ENCODE peak calls at places on chromosomes 5 and 9, in seven cellular contexts. One of them, this sample, is unnamed.

GRCh38 chr5:7705736-7706135 is 145.2 kb downstream of the CFAP90 start:
- DNase-seq in tibial nerve: no peak
- DNase-seq in neural crest cell: no peak
- DNase-seq in heart left ventricle: no peak
- DNase-seq in AG08396: no peak
- DNase-seq in LHCN-M2: no peak
- DNase-seq in ELR: no peak
- DNase-seq in this sample: no peak

GRCh38 chr9:117286245-117286644 is 128.6 kb downstream of the ASTN2 start:
- DNase-seq in neural crest cell: no peak
- DNase-seq in AG08396: no peak
- DNase-seq in LHCN-M2: no peak
- DNase-seq in ELR: no peak
- DNase-seq in heart left ventricle: no peak
- DNase-seq in tibial nerve: no peak
- DNase-seq in this sample: no peak

GRCh38 chr5:66945389-66946349 is 250.9 kb downstream of the CD180 start:
- DNase-seq in AG08396: no peak
- DNase-seq in neural crest cell: no peak
- DNase-seq in LHCN-M2: no peak
- DNase-seq in ELR: peak
- DNase-seq in tibial nerve: no peak
- DNase-seq in heart left ventricle: no peak
- DNase-seq in this sample: no peak

GRCh38 chr5:27124590-27124989 is 86.2 kb upstream of the CDH9 start:
- DNase-seq in AG08396: no peak
- DNase-seq in neural crest cell: peak
- DNase-seq in heart left ventricle: no peak
- DNase-seq in tibial nerve: no peak
- DNase-seq in LHCN-M2: peak
- DNase-seq in ELR: peak
- DNase-seq in this sample: no peak

GRCh38 chr9:137006116-137007003 is 10.0 kb upstream of the CLIC3 start:
- DNase-seq in LHCN-M2: no peak
- DNase-seq in neural crest cell: no peak
- DNase-seq in heart left ventricle: no peak
- DNase-seq in ELR: no peak
- DNase-seq in tibial nerve: no peak
- DNase-seq in AG08396: no peak
- DNase-seq in this sample: no peak

GRCh38 chr5:150209020-150209635 is 19.3 kb downstream of the SLC6A7 start:
- DNase-seq in AG08396: no peak
- DNase-seq in neural crest cell: no peak
- DNase-seq in heart left ventricle: no peak
- DNase-seq in tibial nerve: no peak
- DNase-seq in ELR: peak
- DNase-seq in LHCN-M2: peak
- DNase-seq in this sample: peak

GRCh38 chr9:133347515-133347984 is 381 bp downstream of the MED22 start:
- DNase-seq in LHCN-M2: no peak
- DNase-seq in ELR: peak
- DNase-seq in tibial nerve: no peak
- DNase-seq in neural crest cell: peak
- DNase-seq in heart left ventricle: peak
- DNase-seq in AG08396: peak
- DNase-seq in this sample: no peak

GRCh38 chr5:95956900-95957293 is 4.8 kb downstream of the ELL2 start:
- DNase-seq in ELR: no peak
- DNase-seq in neural crest cell: no peak
- DNase-seq in heart left ventricle: no peak
- DNase-seq in tibial nerve: no peak
- DNase-seq in AG08396: no peak
- DNase-seq in LHCN-M2: no peak
- DNase-seq in this sample: no peak

GRCh38 chr9:129936222-129936621 is 101.0 kb downstream of the USP20 start:
- DNase-seq in heart left ventricle: no peak
- DNase-seq in LHCN-M2: no peak
- DNase-seq in tibial nerve: no peak
- DNase-seq in ELR: no peak
- DNase-seq in neural crest cell: no peak
- DNase-seq in AG08396: no peak
- DNase-seq in this sample: no peak

GRCh38 chr9:98134702-98135557 is 15.9 kb upstream of the TRIM14 start:
- DNase-seq in AG08396: no peak
- DNase-seq in LHCN-M2: no peak
- DNase-seq in ELR: no peak
- DNase-seq in heart left ventricle: no peak
- DNase-seq in neural crest cell: no peak
- DNase-seq in tibial nerve: no peak
- DNase-seq in this sample: no peak

GRCh38 chr5:157669701-157670097 is 1.6 kb upstream of the C5orf52 start:
- DNase-seq in ELR: no peak
- DNase-seq in neural crest cell: no peak
- DNase-seq in AG08396: no peak
- DNase-seq in heart left ventricle: no peak
- DNase-seq in LHCN-M2: no peak
- DNase-seq in tibial nerve: no peak
- DNase-seq in this sample: no peak

GRCh38 chr5:101989659-101990058 is 306.4 kb downstream of the SLCO4C1 start:
- DNase-seq in heart left ventricle: no peak
- DNase-seq in LHCN-M2: no peak
- DNase-seq in AG08396: no peak
- DNase-seq in ELR: no peak
- DNase-seq in tibial nerve: no peak
- DNase-seq in neural crest cell: no peak
- DNase-seq in this sample: no peak

GRCh38 chr5:51632794-51633193 is 249.5 kb downstream of the ISL1 start:
- DNase-seq in tibial nerve: no peak
- DNase-seq in neural crest cell: no peak
- DNase-seq in heart left ventricle: no peak
- DNase-seq in ELR: no peak
- DNase-seq in AG08396: no peak
- DNase-seq in LHCN-M2: no peak
- DNase-seq in this sample: no peak

GRCh38 chr5:140567871-140568270 is 3.2 kb downstream of the SLC35A4 start:
- DNase-seq in neural crest cell: no peak
- DNase-seq in ELR: no peak
- DNase-seq in heart left ventricle: no peak
- DNase-seq in LHCN-M2: no peak
- DNase-seq in tibial nerve: no peak
- DNase-seq in AG08396: no peak
- DNase-seq in this sample: no peak

GRCh38 chr5:10065428-10066000 is 184.2 kb downstream of the ATPSCKMT start:
- DNase-seq in LHCN-M2: no peak
- DNase-seq in heart left ventricle: no peak
- DNase-seq in tibial nerve: no peak
- DNase-seq in neural crest cell: no peak
- DNase-seq in AG08396: no peak
- DNase-seq in ELR: no peak
- DNase-seq in this sample: no peak

GRCh38 chr5:167720676-167721260 is 570.7 kb upstream of the WWC1 start:
- DNase-seq in heart left ventricle: no peak
- DNase-seq in tibial nerve: no peak
- DNase-seq in AG08396: no peak
- DNase-seq in neural crest cell: no peak
- DNase-seq in LHCN-M2: no peak
- DNase-seq in ELR: peak
- DNase-seq in this sample: no peak

GRCh38 chr5:143870871-143871632 is 59.1 kb downstream of the HMHB1 start:
- DNase-seq in ELR: peak
- DNase-seq in LHCN-M2: no peak
- DNase-seq in tibial nerve: no peak
- DNase-seq in neural crest cell: no peak
- DNase-seq in heart left ventricle: no peak
- DNase-seq in AG08396: no peak
- DNase-seq in this sample: no peak

GRCh38 chr5:129506092-129506491 is 46.0 kb downstream of the ADAMTS19 start:
- DNase-seq in LHCN-M2: peak
- DNase-seq in neural crest cell: no peak
- DNase-seq in heart left ventricle: no peak
- DNase-seq in AG08396: no peak
- DNase-seq in ELR: peak
- DNase-seq in tibial nerve: no peak
- DNase-seq in this sample: no peak

GRCh38 chr9:41229408-41230401 is 40.6 kb upstream of the ZNG1F start:
- DNase-seq in LHCN-M2: peak
- DNase-seq in neural crest cell: no peak
- DNase-seq in heart left ventricle: peak
- DNase-seq in ELR: peak
- DNase-seq in tibial nerve: no peak
- DNase-seq in AG08396: peak
- DNase-seq in this sample: no peak

GRCh38 chr9:2053883-2054845 is 39.0 kb downstream of the SMARCA2 start:
- DNase-seq in tibial nerve: no peak
- DNase-seq in AG08396: peak
- DNase-seq in neural crest cell: no peak
- DNase-seq in ELR: peak
- DNase-seq in LHCN-M2: peak
- DNase-seq in heart left ventricle: no peak
- DNase-seq in this sample: no peak

GRCh38 chr9:15155826-15156225 is 151.2 kb downstream of the TTC39B start:
- DNase-seq in ELR: no peak
- DNase-seq in neural crest cell: no peak
- DNase-seq in tibial nerve: no peak
- DNase-seq in heart left ventricle: peak
- DNase-seq in LHCN-M2: peak
- DNase-seq in AG08396: no peak
- DNase-seq in this sample: no peak

GRCh38 chr5:848671-849111 is 2.1 kb downstream of the ZDHHC11 start:
- DNase-seq in AG08396: no peak
- DNase-seq in ELR: no peak
- DNase-seq in LHCN-M2: no peak
- DNase-seq in heart left ventricle: no peak
- DNase-seq in tibial nerve: no peak
- DNase-seq in neural crest cell: no peak
- DNase-seq in this sample: no peak

GRCh38 chr9:7259544-7260241 is 501.9 kb downstream of the KDM4C start:
- DNase-seq in AG08396: no peak
- DNase-seq in ELR: peak
- DNase-seq in heart left ventricle: no peak
- DNase-seq in neural crest cell: no peak
- DNase-seq in LHCN-M2: no peak
- DNase-seq in tibial nerve: no peak
- DNase-seq in this sample: no peak

GRCh38 chr5:109819878-109820277 is 130.2 kb downstream of the MAN2A1 start:
- DNase-seq in tibial nerve: no peak
- DNase-seq in ELR: peak
- DNase-seq in AG08396: no peak
- DNase-seq in heart left ventricle: no peak
- DNase-seq in neural crest cell: no peak
- DNase-seq in LHCN-M2: no peak
- DNase-seq in this sample: no peak

GRCh38 chr9:88952086-88952615 is 39.1 kb upstream of the S1PR3 start:
- DNase-seq in tibial nerve: no peak
- DNase-seq in AG08396: no peak
- DNase-seq in heart left ventricle: no peak
- DNase-seq in LHCN-M2: no peak
- DNase-seq in neural crest cell: no peak
- DNase-seq in ELR: no peak
- DNase-seq in this sample: no peak

GRCh38 chr5:141494761-141495455 is 6.0 kb downstream of the PCDHGC5 start:
- DNase-seq in neural crest cell: peak
- DNase-seq in ELR: no peak
- DNase-seq in AG08396: no peak
- DNase-seq in tibial nerve: no peak
- DNase-seq in LHCN-M2: no peak
- DNase-seq in heart left ventricle: no peak
- DNase-seq in this sample: no peak

GRCh38 chr5:98490348-98490747 is 283.1 kb upstream of the RGMB start:
- DNase-seq in LHCN-M2: no peak
- DNase-seq in tibial nerve: no peak
- DNase-seq in neural crest cell: no peak
- DNase-seq in heart left ventricle: no peak
- DNase-seq in ELR: no peak
- DNase-seq in AG08396: no peak
- DNase-seq in this sample: no peak

GRCh38 chr5:132059043-132059695 is 1.3 kb upstream of the IL3 start:
- DNase-seq in AG08396: no peak
- DNase-seq in ELR: no peak
- DNase-seq in tibial nerve: no peak
- DNase-seq in LHCN-M2: no peak
- DNase-seq in neural crest cell: no peak
- DNase-seq in heart left ventricle: no peak
- DNase-seq in this sample: no peak

GRCh38 chr9:120570296-120570695 is 9.7 kb downstream of the CDK5RAP2 start:
- DNase-seq in AG08396: no peak
- DNase-seq in ELR: no peak
- DNase-seq in neural crest cell: no peak
- DNase-seq in tibial nerve: no peak
- DNase-seq in heart left ventricle: no peak
- DNase-seq in LHCN-M2: no peak
- DNase-seq in this sample: no peak

GRCh38 chr5:175738595-175739133 is 80.8 kb downstream of the HRH2 start:
- DNase-seq in heart left ventricle: no peak
- DNase-seq in neural crest cell: no peak
- DNase-seq in AG08396: no peak
- DNase-seq in ELR: no peak
- DNase-seq in LHCN-M2: no peak
- DNase-seq in tibial nerve: no peak
- DNase-seq in this sample: no peak

GRCh38 chr5:149697001-149697400 is 33.1 kb upstream of the PPARGC1B start:
- DNase-seq in tibial nerve: no peak
- DNase-seq in neural crest cell: no peak
- DNase-seq in heart left ventricle: no peak
- DNase-seq in AG08396: no peak
- DNase-seq in ELR: peak
- DNase-seq in LHCN-M2: peak
- DNase-seq in this sample: no peak

GRCh38 chr9:137045294-137046093 is 483 bp downstream of the NPDC1 start:
- DNase-seq in tibial nerve: no peak
- DNase-seq in AG08396: peak
- DNase-seq in heart left ventricle: peak
- DNase-seq in LHCN-M2: no peak
- DNase-seq in neural crest cell: no peak
- DNase-seq in ELR: peak
- DNase-seq in this sample: no peak

GRCh38 chr5:176719113-176719814 is 72.0 kb downstream of the TSPAN17 start:
- DNase-seq in tibial nerve: no peak
- DNase-seq in AG08396: no peak
- DNase-seq in LHCN-M2: no peak
- DNase-seq in heart left ventricle: no peak
- DNase-seq in neural crest cell: no peak
- DNase-seq in ELR: no peak
- DNase-seq in this sample: peak

GRCh38 chr9:133356391-133357091 is at the start of the genes SURF1 and SURF2:
- DNase-seq in neural crest cell: peak
- DNase-seq in heart left ventricle: peak
- DNase-seq in ELR: peak
- DNase-seq in LHCN-M2: peak
- DNase-seq in tibial nerve: peak
- DNase-seq in AG08396: peak
- DNase-seq in this sample: no peak

GRCh38 chr5:147072591-147072990 is 162.2 kb upstream of the STK32A start:
- DNase-seq in heart left ventricle: no peak
- DNase-seq in neural crest cell: no peak
- DNase-seq in AG08396: no peak
- DNase-seq in ELR: no peak
- DNase-seq in LHCN-M2: no peak
- DNase-seq in tibial nerve: no peak
- DNase-seq in this sample: no peak

GRCh38 chr9:94287877-94288513 is 28.9 kb downstream of the ZNF169 start:
- DNase-seq in ELR: no peak
- DNase-seq in tibial nerve: no peak
- DNase-seq in heart left ventricle: peak
- DNase-seq in AG08396: no peak
- DNase-seq in LHCN-M2: no peak
- DNase-seq in neural crest cell: no peak
- DNase-seq in this sample: no peak

GRCh38 chr5:76114192-76114795 is 31.1 kb downstream of the SV2C start:
- DNase-seq in ELR: no peak
- DNase-seq in neural crest cell: no peak
- DNase-seq in heart left ventricle: no peak
- DNase-seq in LHCN-M2: no peak
- DNase-seq in AG08396: no peak
- DNase-seq in tibial nerve: no peak
- DNase-seq in this sample: no peak

GRCh38 chr9:38182321-38182720 is 113.3 kb upstream of the SHB start:
- DNase-seq in heart left ventricle: no peak
- DNase-seq in tibial nerve: no peak
- DNase-seq in ELR: no peak
- DNase-seq in LHCN-M2: no peak
- DNase-seq in neural crest cell: no peak
- DNase-seq in AG08396: no peak
- DNase-seq in this sample: peak